ENCODE peak calls at places on chromosomes 1 and 21, in ten cellular contexts. One of them, this sample, is unnamed.

GRCh38 chr1:7609311-7609994 is 161.6 kb upstream of the VAMP3 start:
- DNase-seq in left ventricle myocardium inferior: no peak
- DNase-seq in uterus: no peak
- DNase-seq in ovary: no peak
- DNase-seq in neuronal stem cell: no peak
- DNase-seq in PC-3: no peak
- DNase-seq in CD8-positive, alpha-beta memory T cell: peak; percentile 19
- DNase-seq in tibial nerve: no peak
- DNase-seq in CD8-positive, alpha-beta T cell: no peak
- DNase-seq in prostate gland: no peak
- DNase-seq in this sample: no peak

GRCh38 chr1:99969260-99969728 is 502 bp upstream of the SLC35A3 start:
- DNase-seq in neuronal stem cell: no peak
- DNase-seq in prostate gland: peak; percentile 11
- DNase-seq in CD8-positive, alpha-beta T cell: no peak
- DNase-seq in CD8-positive, alpha-beta memory T cell: no peak
- DNase-seq in uterus: no peak
- DNase-seq in left ventricle myocardium inferior: no peak
- DNase-seq in tibial nerve: no peak
- DNase-seq in PC-3: peak; percentile 24
- DNase-seq in ovary: no peak
- DNase-seq in this sample: no peak

GRCh38 chr1:57987507-57987906 is 559.0 kb downstream of the OMA1 start:
- DNase-seq in CD8-positive, alpha-beta T cell: no peak
- DNase-seq in ovary: no peak
- DNase-seq in left ventricle myocardium inferior: no peak
- DNase-seq in PC-3: no peak
- DNase-seq in neuronal stem cell: no peak
- DNase-seq in CD8-positive, alpha-beta memory T cell: no peak
- DNase-seq in tibial nerve: no peak
- DNase-seq in prostate gland: no peak
- DNase-seq in uterus: no peak
- DNase-seq in this sample: no peak

GRCh38 chr1:62407398-62408009 is 29.3 kb upstream of the USP1 start:
- DNase-seq in CD8-positive, alpha-beta T cell: no peak
- DNase-seq in tibial nerve: peak; percentile 79
- DNase-seq in neuronal stem cell: peak; percentile 67
- DNase-seq in ovary: no peak
- DNase-seq in PC-3: peak; percentile 78
- DNase-seq in uterus: no peak
- DNase-seq in left ventricle myocardium inferior: no peak
- DNase-seq in CD8-positive, alpha-beta memory T cell: no peak
- DNase-seq in prostate gland: peak; percentile 38
- DNase-seq in this sample: no peak

GRCh38 chr1:58584082-58584895 is 7.2 kb upstream of the TACSTD2 start:
- DNase-seq in ovary: peak; percentile 68
- DNase-seq in prostate gland: peak; percentile 73
- DNase-seq in tibial nerve: peak; percentile 68
- DNase-seq in neuronal stem cell: no peak
- DNase-seq in CD8-positive, alpha-beta memory T cell: no peak
- DNase-seq in PC-3: peak; percentile 94
- DNase-seq in left ventricle myocardium inferior: no peak
- DNase-seq in CD8-positive, alpha-beta T cell: no peak
- DNase-seq in uterus: peak; percentile 89
- DNase-seq in this sample: peak; percentile 89

GRCh38 chr1:116809181-116809508 is 54.9 kb downstream of the CD2 start:
- DNase-seq in prostate gland: no peak
- DNase-seq in uterus: no peak
- DNase-seq in tibial nerve: no peak
- DNase-seq in CD8-positive, alpha-beta T cell: no peak
- DNase-seq in PC-3: no peak
- DNase-seq in neuronal stem cell: no peak
- DNase-seq in ovary: no peak
- DNase-seq in CD8-positive, alpha-beta memory T cell: no peak
- DNase-seq in left ventricle myocardium inferior: no peak
- DNase-seq in this sample: no peak

GRCh38 chr21:38631676-38632075 is 133.4 kb upstream of the ERG start:
- DNase-seq in prostate gland: no peak
- DNase-seq in ovary: no peak
- DNase-seq in left ventricle myocardium inferior: no peak
- DNase-seq in CD8-positive, alpha-beta T cell: no peak
- DNase-seq in neuronal stem cell: no peak
- DNase-seq in PC-3: no peak
- DNase-seq in uterus: no peak
- DNase-seq in CD8-positive, alpha-beta memory T cell: no peak
- DNase-seq in tibial nerve: no peak
- DNase-seq in this sample: no peak

GRCh38 chr21:44012474-44013379 is 618 bp downstream of the TRAPPC10 start:
- DNase-seq in CD8-positive, alpha-beta memory T cell: peak; percentile 86
- DNase-seq in tibial nerve: peak; percentile 19
- DNase-seq in neuronal stem cell: peak; percentile 71
- DNase-seq in CD8-positive, alpha-beta T cell: peak; percentile 57
- DNase-seq in uterus: peak; percentile 41
- DNase-seq in left ventricle myocardium inferior: peak; percentile 69
- DNase-seq in PC-3: peak; percentile 32
- DNase-seq in ovary: peak; percentile 75
- DNase-seq in prostate gland: peak; percentile 30
- DNase-seq in this sample: no peak

GRCh38 chr1:112513112-112513870 is 4.5 kb downstream of the WNT2B start:
- DNase-seq in ovary: no peak
- DNase-seq in neuronal stem cell: no peak
- DNase-seq in CD8-positive, alpha-beta T cell: no peak
- DNase-seq in left ventricle myocardium inferior: no peak
- DNase-seq in uterus: no peak
- DNase-seq in PC-3: no peak
- DNase-seq in prostate gland: no peak
- DNase-seq in tibial nerve: no peak
- DNase-seq in CD8-positive, alpha-beta memory T cell: no peak
- DNase-seq in this sample: peak; percentile 72
- H3K27ac ChIP-seq in ovary: no peak overlapping the region
- H3K27ac ChIP-seq in neuronal stem cell: no peak overlapping the region
- H3K27ac ChIP-seq in CD8-positive, alpha-beta T cell: no peak overlapping the region
- H3K27ac ChIP-seq in left ventricle myocardium inferior: no peak overlapping the region
- H3K27ac ChIP-seq in uterus: no peak overlapping the region
- H3K27ac ChIP-seq in PC-3: no peak overlapping the region
- H3K27ac ChIP-seq in prostate gland: no peak overlapping the region
- H3K27ac ChIP-seq in tibial nerve: no peak overlapping the region
- H3K27ac ChIP-seq in CD8-positive, alpha-beta memory T cell: no peak overlapping the region
- H3K27ac ChIP-seq in this sample: peak overlapping the region; percentile 42

DNA sequence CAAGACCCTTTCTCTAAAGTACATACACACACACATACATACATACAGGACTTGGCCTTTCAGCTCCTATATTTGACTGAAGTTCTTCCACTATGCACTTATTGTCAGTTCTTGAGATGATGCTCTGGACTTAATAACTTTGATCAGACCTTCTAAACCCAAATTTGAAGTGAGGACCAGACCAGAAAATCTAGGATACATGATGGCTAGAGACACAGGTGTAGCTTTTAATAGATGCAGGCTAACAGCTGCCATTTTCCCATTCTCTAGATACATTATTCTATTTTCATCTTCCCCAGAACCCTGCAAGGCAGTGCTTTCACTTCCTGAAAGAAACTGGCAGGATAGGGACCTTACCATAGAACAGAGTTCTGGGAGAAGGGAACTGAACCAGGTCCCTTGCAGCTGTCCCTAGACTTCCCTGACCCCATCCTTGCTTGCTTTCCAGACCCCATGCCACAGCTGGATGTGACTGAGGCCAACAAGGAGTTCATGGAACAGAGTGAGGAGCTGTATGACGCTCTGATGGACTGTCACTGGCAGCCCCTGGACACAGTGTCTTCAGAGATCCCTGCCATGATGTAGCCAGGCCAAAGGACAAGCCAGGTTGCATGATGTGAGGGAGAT is 14.9 kb upstream of the RAB42 start:
- DNase-seq in tibial nerve: no peak
- DNase-seq in ovary: no peak
- DNase-seq in neuronal stem cell: no peak
- DNase-seq in left ventricle myocardium inferior: no peak
- DNase-seq in PC-3: no peak
- DNase-seq in CD8-positive, alpha-beta T cell: no peak
- DNase-seq in CD8-positive, alpha-beta memory T cell: no peak
- DNase-seq in uterus: no peak
- DNase-seq in prostate gland: no peak
- DNase-seq in this sample: no peak
- H3K27me3 ChIP-seq in tibial nerve: no peaks in the 10 kb centered on the region
- H3K27me3 ChIP-seq in ovary: no peaks in the 10 kb centered on the region
- H3K27me3 ChIP-seq in neuronal stem cell: no peaks in the 10 kb centered on the region
- H3K27me3 ChIP-seq in left ventricle myocardium inferior: no peaks in the 10 kb centered on the region
- H3K27me3 ChIP-seq in PC-3: no peaks in the 10 kb centered on the region
- H3K27me3 ChIP-seq in CD8-positive, alpha-beta T cell: no peaks in the 10 kb centered on the region
- H3K27me3 ChIP-seq in CD8-positive, alpha-beta memory T cell: no peaks in the 10 kb centered on the region
- H3K27me3 ChIP-seq in uterus: no peaks in the 10 kb centered on the region
- H3K27me3 ChIP-seq in prostate gland: no peaks in the 10 kb centered on the region
- H3K27me3 ChIP-seq in this sample: no peaks in the 10 kb centered on the region

GRCh38 chr1:22508991-22509390 is 54.3 kb upstream of the EPHA8 start:
- DNase-seq in neuronal stem cell: no peak
- DNase-seq in uterus: no peak
- DNase-seq in CD8-positive, alpha-beta T cell: no peak
- DNase-seq in ovary: no peak
- DNase-seq in CD8-positive, alpha-beta memory T cell: no peak
- DNase-seq in PC-3: no peak
- DNase-seq in tibial nerve: no peak
- DNase-seq in left ventricle myocardium inferior: no peak
- DNase-seq in prostate gland: peak; percentile 46
- DNase-seq in this sample: no peak

GRCh38 chr1:22508329-22508728 is 55.0 kb upstream of the EPHA8 start:
- DNase-seq in CD8-positive, alpha-beta T cell: no peak
- DNase-seq in prostate gland: no peak
- DNase-seq in tibial nerve: no peak
- DNase-seq in CD8-positive, alpha-beta memory T cell: no peak
- DNase-seq in neuronal stem cell: no peak
- DNase-seq in ovary: no peak
- DNase-seq in PC-3: no peak
- DNase-seq in left ventricle myocardium inferior: no peak
- DNase-seq in uterus: no peak
- DNase-seq in this sample: no peak

GRCh38 chr1:22503721-22504410 is 52.2 kb downstream of the ZBTB40 start:
- DNase-seq in neuronal stem cell: no peak
- DNase-seq in uterus: no peak
- DNase-seq in left ventricle myocardium inferior: no peak
- DNase-seq in ovary: no peak
- DNase-seq in CD8-positive, alpha-beta T cell: no peak
- DNase-seq in PC-3: no peak
- DNase-seq in CD8-positive, alpha-beta memory T cell: no peak
- DNase-seq in prostate gland: no peak
- DNase-seq in tibial nerve: no peak
- DNase-seq in this sample: no peak

GRCh38 chr1:22507582-22507981 is 55.7 kb upstream of the EPHA8 start:
- DNase-seq in uterus: no peak
- DNase-seq in PC-3: no peak
- DNase-seq in neuronal stem cell: no peak
- DNase-seq in CD8-positive, alpha-beta T cell: no peak
- DNase-seq in left ventricle myocardium inferior: no peak
- DNase-seq in CD8-positive, alpha-beta memory T cell: no peak
- DNase-seq in prostate gland: no peak
- DNase-seq in tibial nerve: no peak
- DNase-seq in ovary: no peak
- DNase-seq in this sample: no peak

DNA sequence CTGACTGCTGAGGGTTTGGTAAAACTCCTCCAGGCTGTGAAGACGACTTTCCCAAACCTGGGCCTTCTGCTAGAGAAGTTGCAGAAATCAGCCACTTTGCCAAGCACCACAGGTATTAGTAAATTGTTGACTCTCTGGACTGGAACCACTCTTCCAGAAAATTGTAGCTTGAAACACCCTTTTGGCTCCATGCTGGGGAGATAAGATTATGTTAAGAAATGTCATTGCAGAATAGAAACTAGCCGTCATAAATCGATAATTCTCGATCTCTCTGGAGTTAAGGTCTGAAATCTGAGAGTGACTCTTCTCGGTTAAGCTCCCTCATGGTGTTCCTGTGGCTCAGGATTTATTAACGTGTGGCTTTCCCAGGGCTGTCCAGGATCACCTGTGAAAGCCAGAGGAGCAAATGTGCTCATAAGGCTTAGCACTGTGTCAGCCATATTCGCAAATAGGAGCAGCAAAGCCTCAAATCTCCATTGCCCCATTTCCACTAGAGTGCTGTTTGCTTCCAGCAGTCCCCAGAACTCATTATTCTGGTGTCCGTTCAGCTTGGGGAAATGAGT is 54.6 kb downstream of the ZBTB40 start:
- DNase-seq in prostate gland: no peak
- DNase-seq in CD8-positive, alpha-beta T cell: no peak
- DNase-seq in uterus: no peak
- DNase-seq in PC-3: no peak
- DNase-seq in neuronal stem cell: no peak
- DNase-seq in ovary: no peak
- DNase-seq in CD8-positive, alpha-beta memory T cell: no peak
- DNase-seq in tibial nerve: no peak
- DNase-seq in left ventricle myocardium inferior: no peak
- DNase-seq in this sample: no peak
- H3K36me3 ChIP-seq in prostate gland: no peaks in the 10 kb centered on the region
- H3K36me3 ChIP-seq in CD8-positive, alpha-beta T cell: peaks cover 40% of the 10 kb centered on the region
- H3K36me3 ChIP-seq in uterus: no peaks in the 10 kb centered on the region
- H3K36me3 ChIP-seq in PC-3: peaks cover 32% of the 10 kb centered on the region
- H3K36me3 ChIP-seq in neuronal stem cell: peaks cover 55% of the 10 kb centered on the region
- H3K36me3 ChIP-seq in ovary: no peaks in the 10 kb centered on the region
- H3K36me3 ChIP-seq in CD8-positive, alpha-beta memory T cell: peaks cover 52% of the 10 kb centered on the region
- H3K36me3 ChIP-seq in tibial nerve: no peaks in the 10 kb centered on the region
- H3K36me3 ChIP-seq in left ventricle myocardium inferior: peaks cover 61% of the 10 kb centered on the region
- H3K36me3 ChIP-seq in this sample: peaks cover 54% of the 10 kb centered on the region

DNA sequence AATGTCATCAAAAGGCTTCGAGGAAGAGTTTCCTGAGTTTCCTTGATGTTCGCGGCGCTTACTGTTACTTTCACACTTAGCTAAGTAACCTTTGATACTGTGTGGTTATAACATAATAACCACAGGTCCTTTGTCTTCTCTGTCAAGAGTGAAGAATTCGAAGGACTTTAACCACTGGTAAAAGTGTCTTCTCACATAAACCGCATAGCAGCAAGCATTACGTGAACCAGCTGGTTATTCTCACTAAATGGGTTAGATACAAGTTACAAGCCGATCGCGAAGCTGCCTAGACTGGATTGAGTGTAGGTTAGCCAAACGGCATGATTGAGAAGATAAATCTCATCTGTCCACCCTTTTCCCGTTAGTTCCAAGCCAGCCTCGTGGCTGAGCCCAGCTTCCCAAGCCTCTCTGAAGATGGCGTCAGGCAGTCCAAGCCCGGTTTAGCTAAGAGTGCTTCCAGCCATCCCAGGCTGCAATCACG is 18.3 kb upstream of the IFNGR2 start:
- DNase-seq in prostate gland: no peak
- DNase-seq in CD8-positive, alpha-beta memory T cell: peak; percentile 69
- DNase-seq in uterus: no peak
- DNase-seq in ovary: no peak
- DNase-seq in left ventricle myocardium inferior: no peak
- DNase-seq in tibial nerve: no peak
- DNase-seq in CD8-positive, alpha-beta T cell: no peak
- DNase-seq in neuronal stem cell: no peak
- DNase-seq in PC-3: no peak
- DNase-seq in this sample: no peak
- H3K27ac ChIP-seq in prostate gland: no peak overlapping the region
- H3K27ac ChIP-seq in CD8-positive, alpha-beta memory T cell: no peak overlapping the region
- H3K27ac ChIP-seq in uterus: no peak overlapping the region
- H3K27ac ChIP-seq in ovary: no peak overlapping the region
- H3K27ac ChIP-seq in left ventricle myocardium inferior: no peak overlapping the region
- H3K27ac ChIP-seq in tibial nerve: no peak overlapping the region
- H3K27ac ChIP-seq in CD8-positive, alpha-beta T cell: peak overlapping the region; percentile 21
- H3K27ac ChIP-seq in neuronal stem cell: no peak overlapping the region
- H3K27ac ChIP-seq in PC-3: no peak overlapping the region
- H3K27ac ChIP-seq in this sample: no peak overlapping the region